ENCODE peak calls at places on chromosome 21, in ten cellular contexts. W is GM04504, Q is heart right ventricle, H is dorsolateral prefrontal cortex, E is AG09319, A is substantia nigra, Z is H4, X is A549, R is hippocampal formation, Y is nephron progenitor cell. D is an unnamed sample.

GRCh38 chr21:42677339-42678117 is 24.1 kb downstream of the PDE9A start:
- DNase-seq in Q (peak), X (no peak), E (no peak), A (no peak), Y (no peak), Z (peak), H (no peak), W (no peak), R (no peak), D (no peak)

GRCh38 chr21:34845521-34846213 is 176.9 kb downstream of the CLIC6 start:
- DNase-seq in X (no peak), Q (no peak), E (no peak), W (no peak), R (no peak), H (no peak), Y (no peak), Z (peak), A (no peak), D (no peak)

GRCh38 chr21:44793269-44794030 is 8.2 kb downstream of the UBE2G2 start:
- DNase-seq in R (peak), X (peak), Y (peak), E (no peak), Q (peak), Z (peak), A (peak), W (peak), H (no peak), D (peak)

GRCh38 chr21:27649323-27649722 is 682.4 kb upstream of the ADAMTS5 start:
- DNase-seq in R (no peak), W (peak), X (no peak), H (no peak), E (peak), A (no peak), Q (no peak), Z (peak), Y (no peak), D (no peak)

GRCh38 chr21:32812035-32812434 is 40.5 kb upstream of the PAXBP1 start:
- DNase-seq in E (no peak), H (no peak), A (no peak), X (no peak), R (no peak), W (no peak), Y (no peak), Z (no peak), Q (no peak), D (no peak)

GRCh38 chr21:15241997-15242767 is 177.4 kb upstream of the NRIP1 start:
- DNase-seq in R (no peak), X (peak), W (no peak), H (no peak), Z (no peak), E (no peak), Q (no peak), A (no peak), Y (no peak), D (no peak)

GRCh38 chr21:20527691-20528090 is 470.5 kb upstream of the NCAM2 start:
- DNase-seq in W (no peak), Y (no peak), H (no peak), R (no peak), Z (no peak), A (no peak), E (no peak), Q (no peak), X (no peak), D (no peak)

GRCh38 chr21:45620201-45620600 is 23.3 kb upstream of the PCBP3 start:
- DNase-seq in X (no peak), E (no peak), W (no peak), A (no peak), Z (no peak), R (no peak), Q (no peak), H (no peak), Y (no peak), D (no peak)

GRCh38 chr21:17712887-17713286 is 100.2 kb upstream of the BTG3 start:
- DNase-seq in A (no peak), Z (no peak), H (no peak), W (no peak), R (no peak), E (no peak), Y (no peak), X (no peak), Q (no peak), D (no peak)

GRCh38 chr21:37562920-37563640 is 196.5 kb downstream of the DYRK1A start:
- DNase-seq in H (no peak), R (no peak), Z (no peak), X (no peak), Q (peak), W (no peak), E (no peak), A (peak), Y (no peak), D (peak)

GRCh38 chr21:18493420-18493819 is 89.8 kb upstream of the TMPRSS15 start:
- DNase-seq in H (no peak), Z (peak), X (no peak), W (peak), R (no peak), A (no peak), Q (no peak), Y (no peak), E (no peak), D (no peak)

GRCh38 chr21:16250282-16250681 is 520.5 kb downstream of the USP25 start:
- DNase-seq in Y (no peak), W (no peak), H (no peak), Z (no peak), A (no peak), Q (no peak), X (no peak), E (no peak), R (no peak), D (no peak)

GRCh38 chr21:42219606-42220137 is 732 bp downstream of the ABCG1 start:
- DNase-seq in W (no peak), A (peak), Z (no peak), Y (peak), E (no peak), X (no peak), H (peak), Q (no peak), R (peak), D (peak)

GRCh38 chr21:39118061-39118460 is 65.2 kb downstream of the PSMG1 start:
- DNase-seq in Z (no peak), A (no peak), X (no peak), Y (no peak), R (no peak), E (no peak), Q (no peak), H (no peak), W (no peak), D (no peak)

GRCh38 chr21:42153046-42153685 is 65.8 kb upstream of the ABCG1 start:
- DNase-seq in Z (no peak), R (no peak), Y (no peak), W (no peak), H (no peak), X (no peak), E (no peak), Q (no peak), A (no peak), D (no peak)

GRCh38 chr21:45550552-45551210 is 8.4 kb upstream of the SLC19A1 start:
- DNase-seq in Y (no peak), A (no peak), X (no peak), Z (no peak), R (no peak), H (no peak), E (no peak), W (no peak), Q (no peak), D (no peak)